ENCODE peak calls at places on chromosomes 1 and 21, in ten cellular contexts. A is GM12892, O is adrenal gland, K is stomach, T is A549, X is H54, E is ovary, W is prostate gland, S is body of pancreas, I is K562. C is an unnamed sample.

GRCh38 chr1:220770245-220770913 is 16.3 kb upstream of the MTARC1 start:
- DNase-seq in W (no peak), K (no peak), T (no peak), A (peak; percentile 29), E (no peak), S (no peak), O (no peak), X (no peak), I (no peak), C (no peak)

GRCh38 chr1:11571906-11572616 is 82.2 kb downstream of the FBXO2 start:
- DNase-seq in A (no peak), S (no peak), K (no peak), O (no peak), W (no peak), T (peak; percentile 23), X (no peak), E (no peak), I (peak; percentile 50), C (no peak)

GRCh38 chr1:234111458-234112142 is 207.1 kb downstream of the SLC35F3 start:
- DNase-seq in S (peak; percentile 11), O (peak; percentile 77), A (no peak), X (no peak), E (no peak), W (peak; percentile 5), I (peak; percentile 59), T (peak; percentile 75), K (no peak), C (no peak)

GRCh38 chr1:29415861-29416260 is 179.5 kb downstream of the PTPRU start:
- DNase-seq in W (no peak), O (no peak), A (no peak), X (no peak), K (no peak), T (no peak), I (no peak), E (no peak), S (no peak), C (no peak)

GRCh38 chr21:42695324-42696025 is 42.1 kb downstream of the PDE9A start:
- DNase-seq in S (no peak), X (no peak), O (peak; percentile 61), A (no peak), T (no peak), E (no peak), K (no peak), I (no peak), W (no peak), C (no peak)

GRCh38 chr1:107264561-107264960 is 123.7 kb downstream of the NTNG1 start:
- DNase-seq in S (no peak), A (no peak), T (no peak), X (no peak), W (no peak), O (no peak), E (no peak), I (no peak), K (no peak), C (peak; percentile 2)

GRCh38 chr1:25105836-25106235 is 126.5 kb downstream of the SYF2 start:
- DNase-seq in E (no peak), T (no peak), A (no peak), S (no peak), W (no peak), O (no peak), X (no peak), K (no peak), I (no peak), C (no peak)

GRCh38 chr1:38908821-38909220 is 27.4 kb upstream of the GJA9 start:
- DNase-seq in S (no peak), E (no peak), X (no peak), A (no peak), K (no peak), I (no peak), T (no peak), O (peak; percentile 21), W (no peak), C (no peak)

GRCh38 chr1:243547906-243548305 is 292.1 kb downstream of the SDCCAG8 start:
- DNase-seq in I (no peak), A (no peak), W (no peak), X (no peak), T (no peak), O (no peak), S (no peak), K (no peak), E (no peak), C (no peak)

GRCh38 chr1:22868331-22868730 is 104.3 kb downstream of the LACTBL1 start:
- DNase-seq in K (no peak), S (no peak), T (no peak), E (no peak), A (no peak), X (no peak), I (no peak), W (no peak), O (no peak), C (no peak)

DNA sequence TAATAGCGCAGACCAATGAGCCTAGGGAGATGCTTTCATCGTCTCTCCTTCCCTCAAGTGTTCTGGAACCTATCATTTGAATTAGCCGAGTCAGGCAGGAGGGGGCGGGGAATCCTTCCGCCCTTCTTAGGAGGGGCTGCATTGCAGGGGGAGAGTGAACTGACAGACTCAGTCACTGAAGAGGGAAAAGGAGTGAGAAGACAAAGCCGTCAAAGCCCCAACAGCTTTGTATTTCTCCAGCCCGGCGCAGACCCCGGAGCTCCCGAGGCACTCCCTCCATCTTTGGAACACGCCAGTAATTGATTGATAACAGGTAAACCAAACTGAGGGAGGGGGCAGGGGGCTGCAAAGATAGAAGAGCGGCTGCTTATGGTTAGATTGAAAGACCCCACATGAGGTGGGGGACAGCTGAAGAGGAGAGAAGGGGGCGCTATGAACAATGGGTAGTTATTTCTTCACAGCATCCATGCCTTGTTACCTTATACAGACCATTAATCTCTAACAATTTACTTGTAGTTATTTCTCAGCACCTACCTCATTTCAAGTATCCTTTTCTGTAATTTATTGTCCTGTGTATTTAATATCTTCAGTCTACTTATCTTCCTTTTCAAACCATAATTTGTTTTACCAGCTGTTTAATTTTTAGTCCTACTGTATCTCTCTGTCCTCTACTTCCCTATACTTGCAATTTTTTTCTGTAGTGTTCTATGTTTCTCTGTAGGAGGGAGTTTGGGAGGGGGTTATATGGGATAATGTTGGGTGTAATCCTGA is at the start of gene MLLT11:
- DNase-seq in I (peak; percentile 93), K (no peak), T (peak; percentile 66), O (peak; percentile 85), E (peak; percentile 52), W (peak; percentile 19), A (no peak), X (peak; percentile 54), S (no peak), C (peak; percentile 72)
- TF ChIP-seq POLR2A in I (peak; percentile 75), K (no peak), T (peak; percentile 60), O (peak; percentile 43), E (no peak), W (no peak), A (no peak), X (peak; percentile 58), S (no peak), C (peak; percentile 57)

GRCh38 chr1:980602-981395 is 1.1 kb downstream of the PERM1 start:
- DNase-seq in K (no peak), A (no peak), T (no peak), W (no peak), I (no peak), X (no peak), S (no peak), O (no peak), E (peak; percentile 14), C (no peak)
- TF ChIP-seq POLR2A in K (no peak), A (no peak), T (no peak), W (no peak), I (no peak), X (no peak), S (no peak), O (no peak), E (no peak), C (no peak)

GRCh38 chr1:109909531-109909930 is 1.1 kb upstream of the CSF1 start:
- DNase-seq in S (no peak), T (no peak), K (no peak), I (no peak), W (no peak), X (no peak), E (no peak), O (no peak), A (no peak), C (no peak)

GRCh38 chr1:109912214-109912861 is 1.7 kb downstream of the CSF1 start:
- DNase-seq in T (no peak), I (no peak), E (no peak), K (no peak), S (no peak), X (no peak), A (no peak), W (no peak), O (no peak), C (no peak)

GRCh38 chr1:109912873-109913272 is 2.2 kb downstream of the CSF1 start:
- DNase-seq in A (no peak), O (no peak), W (no peak), K (no peak), I (no peak), E (no peak), T (no peak), X (no peak), S (no peak), C (no peak)

GRCh38 chr1:109910123-109910962 is at the start of gene CSF1:
- DNase-seq in E (peak; percentile 92), X (peak; percentile 70), S (peak; percentile 71), K (peak; percentile 77), T (peak; percentile 42), I (peak; percentile 85), O (peak; percentile 95), A (peak; percentile 67), W (peak; percentile 69), C (peak; percentile 77)

GRCh38 chr1:109910963-109911798 is 532 bp downstream of the CSF1 start:
- DNase-seq in A (peak; percentile 56), X (no peak), W (no peak), S (peak; percentile 36), K (no peak), T (no peak), E (no peak), O (no peak), I (no peak), C (peak; percentile 27)
- TF ChIP-seq POLR2A in A (no peak), X (peak; percentile 16), W (no peak), S (no peak), K (no peak), T (no peak), E (no peak), O (no peak), I (no peak), C (no peak)

GRCh38 chr1:1331068-1331965 is at the start of gene TAS1R3:
- DNase-seq in X (no peak), S (no peak), W (no peak), A (no peak), T (no peak), O (no peak), I (no peak), E (no peak), K (peak; percentile 47), C (no peak)

GRCh38 chr1:1327291-1327690 is 2.7 kb downstream of the CPTP start:
- DNase-seq in X (no peak), T (no peak), O (no peak), E (no peak), I (no peak), K (no peak), W (no peak), S (no peak), A (no peak), C (no peak)

GRCh38 chr1:1330366-1331067 is 563 bp upstream of the TAS1R3 start:
- DNase-seq in T (no peak), E (no peak), O (no peak), A (no peak), X (no peak), I (no peak), W (no peak), K (no peak), S (no peak), C (no peak)

GRCh38 chr1:1328254-1328653 is 2.8 kb upstream of the TAS1R3 start:
- DNase-seq in O (no peak), X (no peak), S (no peak), K (no peak), W (no peak), A (no peak), I (no peak), E (no peak), T (no peak), C (no peak)

GRCh38 chr1:1329304-1330210 is 1.5 kb upstream of the TAS1R3 start:
- DNase-seq in S (no peak), E (no peak), A (no peak), K (no peak), I (no peak), O (no peak), T (no peak), X (no peak), W (no peak), C (no peak)
- TF ChIP-seq POLR2A in S (no peak), E (no peak), A (no peak), K (no peak), I (peak; percentile 60), O (no peak), T (no peak), X (no peak), W (no peak), C (peak; percentile 23)

C was measured in endothelial cell of umbilical vein.